ENCODE peak calls at places on chromosomes 4 and X, in eight cellular contexts. P, K, Y, Z, R, O, S and L are unnamed samples.

GRCh38 chr4:57763070-57763469 is 652.9 kb upstream of the IGFBP7 start:
- DNase-seq in P (no peak), S (no peak), O (no peak), Z (no peak), K (no peak), Y (no peak), R (no peak), L (no peak)

GRCh38 chr4:177369372-177369771 is 59.7 kb downstream of the NEIL3 start:
- DNase-seq in O (no peak), K (no peak), Z (peak; percentile 91), Y (no peak), P (no peak), S (no peak), R (no peak), L (no peak)

GRCh38 chrX:1903380-1903935 is 288.6 kb downstream of the ASMT start:
- DNase-seq in K (peak; percentile 42), P (no peak), Y (no peak), O (no peak), Z (no peak), R (no peak), S (no peak), L (no peak)

GRCh38 chrX:136880003-136880451 is 498 bp downstream of the RBMX start:
- DNase-seq in R (peak; percentile 19), Y (peak; percentile 56), S (no peak), Z (no peak), P (no peak), K (peak; percentile 33), O (peak; percentile 33), L (peak; percentile 66)

GRCh38 chr4:93865650-93866049 is 37.1 kb downstream of the ATOH1 start:
- DNase-seq in K (no peak), O (no peak), S (no peak), Y (no peak), P (no peak), Z (no peak), R (no peak), L (no peak)

GRCh38 chr4:152243890-152244595 is 291.8 kb downstream of the FBXW7 start:
- DNase-seq in K (peak; percentile 27), Y (no peak), Z (no peak), S (peak; percentile 98), P (no peak), O (no peak), R (no peak), L (no peak)

GRCh38 chr4:14157262-14157661 is 529.7 kb upstream of the BOD1L1 start:
- DNase-seq in K (no peak), R (no peak), O (no peak), Y (no peak), Z (no peak), S (no peak), P (no peak), L (no peak)

GRCh38 chrX:79440336-79440735 is 73.2 kb upstream of the ITM2A start:
- DNase-seq in Y (no peak), P (no peak), K (no peak), Z (no peak), S (no peak), O (no peak), R (no peak), L (no peak)

GRCh38 chr4:4496604-4497372 is 45.1 kb downstream of the STX18 start:
- DNase-seq in K (peak; percentile 85), Y (no peak), R (no peak), S (no peak), Z (no peak), P (no peak), O (no peak), L (peak; percentile 58)

GRCh38 chr4:183342541-183343533 is 20.6 kb upstream of the CLDN24 start:
- DNase-seq in P (no peak), K (no peak), R (no peak), S (no peak), Y (peak; percentile 48), Z (no peak), O (no peak), L (peak; percentile 38)

GRCh38 chr4:82586055-82586454 is 24.3 kb upstream of the TMEM150C start:
- DNase-seq in S (no peak), Y (no peak), P (no peak), O (no peak), Z (no peak), R (no peak), K (no peak), L (no peak)

GRCh38 chr4:184856277-184856609 is 30.5 kb upstream of the ACSL1 start:
- DNase-seq in K (no peak), Z (no peak), R (no peak), Y (no peak), O (no peak), P (no peak), S (no peak), L (no peak)

GRCh38 chrX:153871451-153871850 is 14.5 kb downstream of the L1CAM start:
- DNase-seq in Z (no peak), O (no peak), R (no peak), S (no peak), P (no peak), K (no peak), Y (no peak), L (no peak)

GRCh38 chr4:144646523-144647094 is 653 bp downstream of the HHIP start:
- DNase-seq in S (peak; percentile 53), Y (no peak), P (no peak), K (no peak), O (peak; percentile 20), R (no peak), Z (no peak), L (peak; percentile 12)

GRCh38 chr4:29326816-29327215 is 1393.4 kb upstream of the PCDH7 start:
- DNase-seq in R (no peak), P (no peak), Y (no peak), Z (peak; percentile 14), S (peak; percentile 97), K (no peak), O (no peak), L (no peak)

GRCh38 chrX:45006002-45006800 is 133.2 kb downstream of the KDM6A start:
- DNase-seq in Z (peak; percentile 29), O (no peak), K (no peak), P (no peak), Y (no peak), R (no peak), S (no peak), L (no peak)

GRCh38 chr4:119041951-119042560 is 93.6 kb upstream of the MYOZ2 start:
- DNase-seq in Y (no peak), Z (peak; percentile 83), O (peak; percentile 69), P (no peak), R (peak; percentile 76), S (peak; percentile 86), K (peak; percentile 70), L (peak; percentile 53)

DNA sequence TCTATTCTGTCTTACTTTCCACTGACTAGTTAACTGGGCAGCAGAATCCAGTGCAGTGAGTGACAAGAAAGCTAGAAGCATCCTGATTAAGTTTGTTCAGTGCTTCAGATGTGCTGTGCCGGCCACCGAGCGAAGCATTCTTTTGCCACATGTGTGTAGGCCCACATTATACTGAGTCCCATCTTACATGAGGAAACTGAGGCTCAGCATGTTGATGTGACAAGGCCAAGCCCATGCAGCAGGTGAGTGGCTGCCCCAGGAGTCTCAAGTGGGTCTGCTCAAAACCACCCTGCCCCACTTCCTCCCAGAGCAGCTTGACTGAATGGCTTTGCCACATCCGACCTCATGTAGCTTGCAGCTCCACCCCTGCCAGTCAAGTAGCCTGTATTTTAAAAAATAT is 50.5 kb downstream of the RHOH start:
- DNase-seq in Z (no peak), Y (no peak), O (no peak), R (peak; percentile 35), P (no peak), S (no peak), K (no peak), L (no peak)
- TF ChIP-seq POLR2A in Z (no peak), Y (no peak), O (no peak), R (no peak), P (no peak), S (no peak), K (no peak), L (no peak)

GRCh38 chr4:102824398-102824797 is 3.0 kb downstream of the UBE2D3 start:
- DNase-seq in R (no peak), Y (no peak), P (no peak), Z (peak; percentile 15), S (no peak), K (no peak), O (no peak), L (no peak)

GRCh38 chr4:102826105-102826889 is 1.1 kb downstream of the UBE2D3 start:
- DNase-seq in Z (no peak), K (no peak), R (no peak), P (no peak), Y (no peak), O (no peak), S (no peak), L (no peak)

GRCh38 chr4:102823897-102824296 is 3.5 kb downstream of the UBE2D3 start:
- DNase-seq in R (no peak), O (no peak), Y (no peak), K (no peak), Z (peak; percentile 57), S (no peak), P (no peak), L (no peak)

GRCh38 chr4:102826890-102827673 is at the start of gene UBE2D3:
- DNase-seq in P (peak; percentile 92), K (peak; percentile 94), S (peak; percentile 92), Y (peak; percentile 95), O (peak; percentile 93), R (peak; percentile 96), Z (peak; percentile 97), L (peak; percentile 99)

DNA sequence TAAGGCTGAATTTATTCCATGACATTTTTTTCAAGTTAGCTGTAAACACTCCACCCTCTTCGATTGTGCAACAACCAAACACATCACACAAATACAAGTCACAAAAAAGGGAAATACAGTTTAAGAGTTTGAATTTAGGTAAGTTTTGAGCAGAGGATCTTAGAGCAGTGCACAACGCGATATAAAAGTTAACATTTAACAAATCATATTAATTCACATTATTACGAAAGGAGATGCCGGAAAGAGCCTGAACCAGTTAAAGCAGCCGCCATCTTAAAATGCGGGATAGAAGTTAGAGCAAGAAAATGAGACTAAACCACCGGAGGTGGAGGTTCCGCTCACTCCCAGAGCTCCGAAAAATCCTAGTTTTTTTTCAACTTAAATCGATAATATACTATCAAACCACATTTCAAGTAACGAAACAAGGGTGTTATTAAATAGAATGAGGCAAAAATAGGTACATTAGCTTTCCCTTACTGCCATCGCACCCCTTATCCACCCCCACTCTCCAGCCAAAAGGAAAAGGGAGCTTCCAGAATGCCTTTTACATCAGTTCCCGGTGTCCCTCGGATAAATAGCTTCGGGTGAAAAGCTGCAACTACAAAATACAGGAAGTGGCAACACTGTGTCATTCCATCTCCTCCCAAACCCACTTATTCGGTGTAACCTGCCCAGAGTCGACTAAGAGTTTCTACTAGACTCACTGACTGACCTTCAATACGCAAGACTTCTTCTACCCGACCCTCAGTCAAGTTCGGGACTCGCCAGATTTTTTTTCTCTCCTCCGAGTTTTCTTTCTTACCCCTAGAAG is 1.9 kb downstream of the UBE2D3 start:
- DNase-seq in R (peak; percentile 28), S (peak; percentile 70), P (no peak), O (peak; percentile 70), Y (no peak), K (peak; percentile 67), Z (peak; percentile 73), L (peak; percentile 83)
- TF ChIP-seq POLR2A in R (peak; percentile 70), S (no peak), P (peak; percentile 21), O (no peak), Y (peak; percentile 46), K (peak; percentile 77), Z (peak; percentile 59), L (peak; percentile 44)

GRCh38 chr4:8440491-8441311 is at the start of the genes ACOX3 and TRMT44:
- DNase-seq in O (peak; percentile 96), Y (peak; percentile 92), R (peak; percentile 95), S (peak; percentile 96), K (peak; percentile 94), P (peak; percentile 92), Z (peak; percentile 88), L (peak; percentile 92)
- TF ChIP-seq POLR2A in O (no peak), Y (peak; percentile 75), R (peak; percentile 73), S (peak; percentile 77), K (peak; percentile 61), P (peak; percentile 28), Z (peak; percentile 90), L (peak; percentile 94)

GRCh38 chrX:111680988-111681779 is at the start of gene ALG13:
- DNase-seq in P (peak; percentile 68), O (peak; percentile 90), Z (peak; percentile 90), Y (peak; percentile 92), R (peak; percentile 88), K (peak; percentile 92), S (peak; percentile 85), L (peak; percentile 93)
- TF ChIP-seq POLR2A in P (no peak), O (no peak), Z (peak; percentile 80), Y (peak; percentile 81), R (peak; percentile 76), K (peak; percentile 85), S (peak; percentile 73), L (peak; percentile 86)